ENCODE peak calls at places on chromosomes 16 and 17, in four cellular contexts. S, Q, D and V are unnamed samples. For H3K4me1, the result is how much of the 10 kb centered on the place peaks cover.

GRCh38 chr17:4116516-4116915 is 26.3 kb downstream of the ZZEF1 start:
- DNase-seq in S (no peak), Q (no peak), D (no peak), V (no peak)

GRCh38 chr16:58628845-58629680 is 563 bp downstream of the CNOT1 start:
- DNase-seq in S (peak), Q (no peak), D (peak), V (no peak)

GRCh38 chr17:77315010-77315409 is 174.2 kb downstream of the SEC14L1 start:
- DNase-seq in S (no peak), Q (no peak), D (no peak), V (no peak)

GRCh38 chr17:62188713-62189112 is 123.6 kb upstream of the MED13 start:
- DNase-seq in S (no peak), Q (no peak), D (no peak), V (no peak)

GRCh38 chr16:69100046-69100765 is 5.2 kb upstream of the HAS3 start:
- DNase-seq in S (no peak), Q (no peak), D (no peak), V (no peak)

GRCh38 chr16:53884748-53885147 is 180.8 kb downstream of the FTO start:
- DNase-seq in S (no peak), Q (no peak), D (no peak), V (no peak)

GRCh38 chr16:67934306-67935095 is 2.1 kb downstream of the PSMB10 start:
- DNase-seq in S (no peak), Q (no peak), D (no peak), V (no peak)

GRCh38 chr17:29733151-29733550 is 110.4 kb upstream of the CORO6 start:
- DNase-seq in S (no peak), Q (no peak), D (no peak), V (no peak)

GRCh38 chr16:12426122-12426521 is 377.6 kb downstream of the CPPED1 start:
- DNase-seq in S (no peak), Q (no peak), D (no peak), V (no peak)

GRCh38 chr17:67390646-67391480 is 13.8 kb downstream of the PITPNC1 start:
- DNase-seq in S (no peak), Q (no peak), D (no peak), V (peak)

GRCh38 chr16:88759245-88759975 is 25.6 kb downstream of the PIEZO1 start:
- DNase-seq in S (no peak), Q (no peak), D (peak), V (no peak)

GRCh38 chr17:52158450-52159042 is at the start of gene CA10:
- DNase-seq in S (no peak), Q (no peak), D (peak), V (no peak)

GRCh38 chr17:80861892-80862291 is 129.7 kb upstream of the CHMP6 start:
- DNase-seq in S (no peak), Q (no peak), D (peak), V (no peak)

GRCh38 chr17:7854078-7854777 is 638 bp upstream of the TMEM88 start:
- DNase-seq in S (no peak), Q (no peak), D (no peak), V (no peak)

GRCh38 chr17:7856081-7856791 is 1.1 kb downstream of the NAA38 start:
- DNase-seq in S (no peak), Q (no peak), D (no peak), V (no peak)

GRCh38 chr17:7856840-7857723 is at the start of gene NAA38:
- DNase-seq in S (peak), Q (peak), D (peak), V (peak)

GRCh38 chr17:7854851-7855642 is at the start of gene TMEM88:
- DNase-seq in S (no peak), Q (no peak), D (peak), V (no peak)

DNA sequence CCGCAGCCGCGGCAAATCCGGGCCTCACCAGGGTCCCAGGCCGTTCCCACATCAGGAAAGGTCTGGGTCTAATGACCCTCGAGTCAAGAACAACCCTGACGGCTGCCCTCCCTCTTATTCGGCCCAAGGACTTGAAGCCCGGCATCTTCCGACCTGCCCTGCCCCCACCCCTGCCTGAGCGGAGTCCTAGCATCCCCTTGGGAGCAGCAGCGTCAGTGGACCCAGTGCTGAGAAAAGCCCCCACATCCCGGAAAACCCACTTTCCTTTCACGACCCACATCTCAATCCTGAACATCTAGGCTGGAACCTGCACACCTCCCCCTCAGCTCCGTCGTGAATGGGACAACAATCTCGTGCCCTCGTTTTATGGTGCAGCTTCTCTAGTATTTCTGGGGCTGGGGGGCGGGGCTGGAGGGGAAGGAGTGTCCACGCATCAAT is 796 bp downstream of the TMEM88 start:
- DNase-seq in S (no peak), Q (no peak), D (no peak), V (no peak)
- H3K4me1 ChIP-seq in S (half or more), Q (half or more), D (under half), V (under half)

GRCh38 chr16:85136705-85137322 is 24.5 kb upstream of the CIBAR2 start:
- DNase-seq in S (peak), Q (no peak), D (no peak), V (no peak)
- H3K4me3 ChIP-seq in S (peak), Q (peak), D (no peak), V (no peak)

GRCh38 chr17:76264755-76265623 is at the start of gene UBALD2:
- DNase-seq in S (peak), Q (peak), D (peak), V (peak)

GRCh38 chr17:76265624-76266243 is 586 bp downstream of the UBALD2 start:
- DNase-seq in S (no peak), Q (no peak), D (peak), V (no peak)

GRCh38 chr17:76266244-76266938 is 1.2 kb downstream of the UBALD2 start:
- DNase-seq in S (no peak), Q (no peak), D (no peak), V (no peak)

GRCh38 chr17:76268015-76268749 is 3.0 kb downstream of the UBALD2 start:
- DNase-seq in S (peak), Q (no peak), D (no peak), V (no peak)

DNA sequence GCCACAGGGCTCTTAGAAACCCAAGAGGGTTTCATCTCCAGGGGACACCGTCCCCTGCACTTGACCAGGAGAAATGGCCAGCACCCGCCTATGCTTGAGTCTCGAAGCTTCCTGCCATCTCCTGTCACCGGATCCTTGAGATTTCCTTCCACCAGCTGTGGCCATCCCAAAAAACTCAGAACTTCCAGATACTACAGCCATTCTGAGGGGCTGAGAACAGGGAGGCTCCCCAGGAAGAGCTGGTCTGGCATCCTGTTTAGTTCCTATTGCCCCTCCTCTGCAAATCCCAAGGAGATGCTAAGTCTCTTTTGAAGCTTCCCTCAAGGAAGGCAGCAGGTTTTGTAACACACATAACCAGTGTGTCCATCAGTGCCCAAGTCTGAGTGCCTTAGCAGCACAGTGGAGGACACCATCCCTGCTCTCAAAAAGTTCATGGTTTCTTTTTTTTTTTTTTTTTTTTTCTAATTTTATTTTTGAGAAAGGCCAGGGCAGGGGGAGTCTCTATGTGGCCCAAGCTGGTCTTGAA is 2.0 kb downstream of the UBALD2 start:
- DNase-seq in S (no peak), Q (no peak), D (no peak), V (no peak)
- H3K4me1 ChIP-seq in S (half or more), Q (half or more), D (half or more), V (under half)

DNA sequence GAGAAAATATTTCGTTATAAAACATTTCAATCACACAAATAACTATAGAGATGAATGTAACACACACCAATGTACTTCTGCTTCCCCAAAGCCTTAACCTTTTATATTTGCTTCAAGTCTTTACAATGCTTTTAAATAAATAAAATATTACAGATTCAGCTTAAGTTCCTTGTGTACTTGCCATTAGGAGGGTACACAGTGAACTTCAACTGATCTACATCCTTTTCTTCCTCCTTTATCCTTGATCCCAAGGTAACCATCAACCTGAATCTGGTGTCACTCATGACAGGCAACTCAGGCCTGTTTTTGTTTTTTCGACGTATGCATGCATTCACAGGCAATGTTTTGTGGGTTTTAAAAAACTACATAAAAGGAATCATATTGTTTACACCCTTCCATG is 9.3 kb upstream of the AKAP1 start:
- DNase-seq in S (no peak), Q (no peak), D (no peak), V (no peak)
- H3K4me3 ChIP-seq in S (no peak), Q (no peak), D (no peak), V (no peak)

GRCh38 chr17:19343671-19344151 is 18.8 kb downstream of the B9D1 start:
- DNase-seq in S (no peak), Q (no peak), D (no peak), V (no peak)

GRCh38 chr17:19343256-19343630 is 19.3 kb downstream of the B9D1 start:
- DNase-seq in S (no peak), Q (no peak), D (no peak), V (no peak)

GRCh38 chr17:19341641-19342610 is 20.6 kb downstream of the B9D1 start:
- DNase-seq in S (no peak), Q (no peak), D (peak), V (no peak)

GRCh38 chr17:19341211-19341631 is 21.3 kb downstream of the B9D1 start:
- DNase-seq in S (no peak), Q (no peak), D (no peak), V (no peak)

DNA sequence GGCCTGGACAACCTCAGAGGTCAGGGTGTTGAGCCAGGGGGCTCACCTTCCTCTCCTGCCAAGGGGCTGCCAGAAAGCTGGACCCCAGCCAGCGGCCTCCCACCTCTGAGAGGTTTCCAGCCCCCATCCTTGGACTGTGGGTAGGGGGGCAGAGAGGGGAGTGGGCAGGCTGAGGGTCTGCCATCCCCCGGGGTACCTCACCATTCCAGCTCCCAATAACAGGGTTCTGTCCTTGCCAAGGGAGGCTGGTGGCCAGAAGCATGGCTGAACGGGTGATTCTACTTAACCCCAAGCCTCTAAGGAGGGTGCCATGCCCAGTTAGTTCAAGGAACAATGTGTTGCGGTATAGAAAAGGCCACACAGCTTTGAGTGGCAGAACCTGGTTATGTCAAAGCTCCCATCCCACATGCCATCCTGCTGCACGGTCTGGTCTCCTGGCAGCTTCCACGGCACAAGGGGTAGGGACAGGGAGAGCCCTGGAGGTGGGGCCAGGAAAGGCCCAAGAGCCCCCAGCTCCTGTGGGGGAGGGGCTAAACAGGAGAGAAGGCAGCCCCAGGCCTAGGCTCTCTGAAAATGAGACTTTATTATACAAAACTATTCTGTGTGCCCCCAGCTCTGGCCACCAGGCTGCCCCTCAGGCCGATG is 19.8 kb downstream of the B9D1 start:
- DNase-seq in S (no peak), Q (no peak), D (no peak), V (no peak)
- H3K4me1 ChIP-seq in S (half or more), Q (half or more), D (under half), V (under half)

DNA sequence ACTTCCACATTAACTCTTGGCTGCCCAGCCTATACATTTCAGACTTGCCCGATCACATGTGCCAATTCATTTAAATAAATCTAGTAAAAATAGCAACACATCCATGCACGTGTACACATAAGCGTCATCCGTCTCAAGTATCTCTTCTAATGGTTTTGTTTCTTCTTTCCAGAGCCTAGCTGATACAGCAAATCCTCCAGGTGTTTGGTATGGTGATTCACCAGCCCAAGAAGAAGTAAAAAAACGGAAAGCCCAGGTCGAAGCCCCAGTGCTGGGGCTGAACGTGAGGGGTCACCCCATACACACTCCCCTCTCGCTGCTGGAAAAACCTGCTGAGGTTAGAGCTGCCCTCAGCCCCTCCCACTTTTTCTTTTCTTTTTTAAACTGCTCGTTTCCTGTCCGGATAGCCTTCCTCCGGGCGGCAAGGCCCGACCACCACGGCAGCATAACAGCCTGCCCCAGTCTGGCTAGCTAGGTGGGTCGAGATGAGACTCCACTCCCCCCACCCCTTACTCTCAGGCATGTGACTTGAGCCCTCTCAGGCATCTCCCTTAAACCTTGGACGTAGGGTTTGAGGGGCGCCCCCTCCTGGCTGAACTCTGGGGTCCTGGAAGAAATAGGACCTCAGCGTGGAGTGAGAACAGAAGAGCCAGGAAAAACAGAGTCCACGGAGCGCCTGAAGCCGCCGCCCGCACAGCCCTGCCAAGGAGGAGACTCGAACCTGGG is 13.9 kb upstream of the OR1F1 start:
- DNase-seq in S (no peak), Q (no peak), D (peak), V (no peak)
- H3K4me3 ChIP-seq in S (no peak), Q (no peak), D (no peak), V (peak)

DNA sequence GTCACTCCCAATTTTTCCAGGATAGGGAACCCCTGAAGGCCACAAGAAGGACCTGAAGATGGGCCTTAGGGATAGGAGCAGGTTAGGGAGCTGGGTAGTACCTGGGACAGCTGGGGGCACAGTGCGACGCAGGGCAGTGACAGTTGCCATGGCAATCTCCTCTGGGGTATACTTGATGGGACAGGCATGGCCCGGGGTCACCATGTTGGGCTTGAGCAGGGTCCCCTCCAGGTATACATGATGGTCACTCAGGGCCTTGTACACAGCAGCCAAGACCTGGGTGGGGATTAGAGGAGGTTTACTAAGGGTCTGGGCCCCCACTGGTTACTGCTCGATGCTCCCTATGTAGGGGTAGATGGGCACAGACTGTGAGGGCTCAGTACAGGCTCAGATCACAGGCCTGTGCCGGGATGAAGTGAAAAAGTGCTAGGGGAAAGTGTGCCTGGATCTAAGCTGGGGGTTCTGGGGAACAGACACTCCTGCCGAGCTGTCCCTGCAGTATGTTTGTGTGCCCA is 2.7 kb downstream of the ALDOC start:
- DNase-seq in S (no peak), Q (no peak), D (no peak), V (no peak)
- H3K4me1 ChIP-seq in S (half or more), Q (half or more), D (under half), V (under half)

GRCh38 chr17:37774508-37774907 is 29.6 kb upstream of the HNF1B start:
- DNase-seq in S (no peak), Q (no peak), D (no peak), V (no peak)
- H3K4me3 ChIP-seq in S (no peak), Q (no peak), D (no peak), V (no peak)